ENCODE peak calls at places on chromosomes 3 and 15, in ten cellular contexts. One of them, this sample, is unnamed.

GRCh38 chr3:120382941-120383447 is 33.8 kb upstream of the LRRC58 start:
- DNase-seq in COR-L47: no peak
- DNase-seq in HCT116: no peak
- DNase-seq in dermis microvascular lymphatic vessel endothelial cell: no peak
- DNase-seq in breast epithelium: no peak
- DNase-seq in posterior vena cava: no peak
- DNase-seq in H9: no peak
- DNase-seq in EL: no peak
- DNase-seq in AG20443: no peak
- DNase-seq in stimulated activated CD4-positive, alpha-beta T cell treated with anti-CD3 and anti-CD28 coated beads, Interleukin-1b, Interleukin-23, amount 100 ng/mL, for 48 hours: no peak
- DNase-seq in this sample: no peak

GRCh38 chr3:23111799-23112198 is 91.3 kb upstream of the UBE2E2 start:
- DNase-seq in COR-L47: no peak
- DNase-seq in HCT116: no peak
- DNase-seq in dermis microvascular lymphatic vessel endothelial cell: no peak
- DNase-seq in breast epithelium: no peak
- DNase-seq in posterior vena cava: no peak
- DNase-seq in H9: no peak
- DNase-seq in EL: no peak
- DNase-seq in AG20443: no peak
- DNase-seq in stimulated activated CD4-positive, alpha-beta T cell treated with anti-CD3 and anti-CD28 coated beads, Interleukin-1b, Interleukin-23, amount 100 ng/mL, for 48 hours: no peak
- DNase-seq in this sample: no peak

GRCh38 chr15:44882499-44882968 is 74.0 kb upstream of the TERB2 start:
- DNase-seq in COR-L47: no peak
- DNase-seq in HCT116: no peak
- DNase-seq in dermis microvascular lymphatic vessel endothelial cell: no peak
- DNase-seq in breast epithelium: no peak
- DNase-seq in posterior vena cava: no peak
- DNase-seq in H9: no peak
- DNase-seq in EL: peak; percentile 6
- DNase-seq in AG20443: no peak
- DNase-seq in stimulated activated CD4-positive, alpha-beta T cell treated with anti-CD3 and anti-CD28 coated beads, Interleukin-1b, Interleukin-23, amount 100 ng/mL, for 48 hours: peak; percentile 76
- DNase-seq in this sample: no peak

GRCh38 chr3:109188726-109189125 is 52.2 kb downstream of the C3orf85 start:
- DNase-seq in COR-L47: peak; percentile 49
- DNase-seq in HCT116: no peak
- DNase-seq in dermis microvascular lymphatic vessel endothelial cell: no peak
- DNase-seq in breast epithelium: no peak
- DNase-seq in posterior vena cava: no peak
- DNase-seq in H9: no peak
- DNase-seq in EL: no peak
- DNase-seq in AG20443: no peak
- DNase-seq in stimulated activated CD4-positive, alpha-beta T cell treated with anti-CD3 and anti-CD28 coated beads, Interleukin-1b, Interleukin-23, amount 100 ng/mL, for 48 hours: no peak
- DNase-seq in this sample: no peak

GRCh38 chr15:64151727-64152506 is at the start of gene SNX22:
- DNase-seq in COR-L47: peak; percentile 35
- DNase-seq in HCT116: no peak
- DNase-seq in dermis microvascular lymphatic vessel endothelial cell: no peak
- DNase-seq in breast epithelium: no peak
- DNase-seq in posterior vena cava: peak; percentile 84
- DNase-seq in H9: no peak
- DNase-seq in EL: no peak
- DNase-seq in AG20443: peak; percentile 38
- DNase-seq in stimulated activated CD4-positive, alpha-beta T cell treated with anti-CD3 and anti-CD28 coated beads, Interleukin-1b, Interleukin-23, amount 100 ng/mL, for 48 hours: no peak
- DNase-seq in this sample: no peak

GRCh38 chr15:70741107-70741511 is 22.2 kb downstream of the UACA start:
- DNase-seq in COR-L47: no peak
- DNase-seq in HCT116: peak; percentile 31
- DNase-seq in dermis microvascular lymphatic vessel endothelial cell: peak; percentile 57
- DNase-seq in breast epithelium: no peak
- DNase-seq in posterior vena cava: peak; percentile 85
- DNase-seq in H9: no peak
- DNase-seq in EL: peak; percentile 78
- DNase-seq in AG20443: peak; percentile 70
- DNase-seq in stimulated activated CD4-positive, alpha-beta T cell treated with anti-CD3 and anti-CD28 coated beads, Interleukin-1b, Interleukin-23, amount 100 ng/mL, for 48 hours: no peak
- DNase-seq in this sample: no peak

GRCh38 chr3:66353530-66353929 is 132.7 kb downstream of the SLC25A26 start:
- DNase-seq in COR-L47: no peak
- DNase-seq in HCT116: no peak
- DNase-seq in dermis microvascular lymphatic vessel endothelial cell: no peak
- DNase-seq in breast epithelium: no peak
- DNase-seq in posterior vena cava: no peak
- DNase-seq in H9: no peak
- DNase-seq in EL: peak; percentile 77
- DNase-seq in AG20443: no peak
- DNase-seq in stimulated activated CD4-positive, alpha-beta T cell treated with anti-CD3 and anti-CD28 coated beads, Interleukin-1b, Interleukin-23, amount 100 ng/mL, for 48 hours: no peak
- DNase-seq in this sample: no peak

GRCh38 chr3:47984089-47984759 is 32.0 kb downstream of the MAP4 start:
- DNase-seq in COR-L47: no peak
- DNase-seq in HCT116: peak; percentile 42
- DNase-seq in dermis microvascular lymphatic vessel endothelial cell: peak; percentile 11
- DNase-seq in breast epithelium: no peak
- DNase-seq in posterior vena cava: no peak
- DNase-seq in H9: no peak
- DNase-seq in EL: peak; percentile 92
- DNase-seq in AG20443: peak; percentile 37
- DNase-seq in stimulated activated CD4-positive, alpha-beta T cell treated with anti-CD3 and anti-CD28 coated beads, Interleukin-1b, Interleukin-23, amount 100 ng/mL, for 48 hours: no peak
- DNase-seq in this sample: no peak

GRCh38 chr3:17322106-17322793 is 420.2 kb downstream of the TBC1D5 start:
- DNase-seq in COR-L47: no peak
- DNase-seq in HCT116: no peak
- DNase-seq in dermis microvascular lymphatic vessel endothelial cell: no peak
- DNase-seq in breast epithelium: no peak
- DNase-seq in posterior vena cava: no peak
- DNase-seq in H9: no peak
- DNase-seq in EL: no peak
- DNase-seq in AG20443: no peak
- DNase-seq in stimulated activated CD4-positive, alpha-beta T cell treated with anti-CD3 and anti-CD28 coated beads, Interleukin-1b, Interleukin-23, amount 100 ng/mL, for 48 hours: no peak
- DNase-seq in this sample: no peak

GRCh38 chr3:101932326-101933108 is 83.2 kb downstream of the NFKBIZ start:
- DNase-seq in COR-L47: no peak
- DNase-seq in HCT116: no peak
- DNase-seq in dermis microvascular lymphatic vessel endothelial cell: no peak
- DNase-seq in breast epithelium: no peak
- DNase-seq in posterior vena cava: no peak
- DNase-seq in H9: no peak
- DNase-seq in EL: no peak
- DNase-seq in AG20443: no peak
- DNase-seq in stimulated activated CD4-positive, alpha-beta T cell treated with anti-CD3 and anti-CD28 coated beads, Interleukin-1b, Interleukin-23, amount 100 ng/mL, for 48 hours: no peak
- DNase-seq in this sample: no peak

This sample was measured in LoVo.